ENCODE peak calls at places on chromosomes 3 and 15, in seven cellular contexts. D is stimulated activated naive CD4-positive, alpha-beta T cell; C is germinal center; J is activated CD4-positive, alpha-beta T cell treated with anti-CD3 and anti-CD28 coated beads, Interleukin-2, amount 50 U/mL, for 24 hours; T is anterior cingulate cortex; L is epithelial cell of esophagus; M is Right ventricle myocardium superior. N is an unnamed sample.

GRCh38 chr3:111901617-111902016 is 42.6 kb downstream of the PHLDB2 start:
- DNase-seq in C (no peak), T (no peak), L (no peak), D (no peak), M (no peak), J (no peak), N (no peak)

GRCh38 chr3:141561426-141562034 is 74.7 kb downstream of the RASA2 start:
- DNase-seq in L (peak; percentile 73), D (peak; percentile 27), J (peak; percentile 35), T (no peak), C (peak; percentile 31), M (no peak), N (peak; percentile 89)

GRCh38 chr15:48966595-48967301 is 3.0 kb upstream of the SHC4 start:
- DNase-seq in D (no peak), C (no peak), L (peak; percentile 75), J (no peak), T (no peak), M (no peak), N (no peak)

GRCh38 chr15:65085990-65086679 is 9.6 kb downstream of the KBTBD13 start:
- DNase-seq in D (no peak), J (no peak), L (peak; percentile 52), C (no peak), T (no peak), M (no peak), N (peak; percentile 64)

GRCh38 chr3:172846706-172847105 is 96.2 kb downstream of the ECT2 start:
- DNase-seq in T (no peak), L (peak; percentile 76), D (no peak), C (no peak), J (no peak), M (no peak), N (no peak)

GRCh38 chr15:73962409-73962808 is 29.7 kb downstream of the STOML1 start:
- DNase-seq in L (no peak), J (no peak), T (no peak), C (no peak), D (no peak), M (no peak), N (no peak)

GRCh38 chr3:128933922-128934253 is 54.5 kb downstream of the ACAD9 start:
- DNase-seq in C (no peak), T (no peak), J (no peak), M (no peak), D (no peak), L (no peak), N (no peak)

GRCh38 chr15:81016253-81017068 is 15.7 kb downstream of the TLNRD1 start:
- DNase-seq in T (no peak), D (no peak), M (no peak), C (no peak), L (no peak), J (no peak), N (no peak)

GRCh38 chr15:57522148-57522547 is 69.6 kb upstream of the MYZAP start:
- DNase-seq in J (no peak), C (no peak), M (no peak), D (no peak), T (no peak), L (no peak), N (no peak)

GRCh38 chr15:67406257-67406861 is 114.6 kb upstream of the C15orf61 start:
- DNase-seq in J (no peak), T (no peak), C (no peak), L (peak; percentile 20), D (no peak), M (no peak), N (peak; percentile 52)

GRCh38 chr3:36729204-36730056 is 34.9 kb downstream of the DCLK3 start:
- DNase-seq in J (no peak), T (no peak), L (peak; percentile 66), M (no peak), C (peak; percentile 23), D (no peak), N (peak; percentile 81)

GRCh38 chr15:85906028-85906427 is 111.3 kb upstream of the KLHL25 start:
- DNase-seq in D (no peak), L (no peak), T (no peak), M (no peak), C (no peak), J (no peak), N (no peak)

GRCh38 chr3:86958534-86958933 is 32.4 kb downstream of the VGLL3 start:
- DNase-seq in J (no peak), L (peak; percentile 52), T (no peak), M (no peak), D (no peak), C (no peak), N (no peak)

GRCh38 chr3:51557993-51558392 is 19.5 kb downstream of the RAD54L2 start:
- DNase-seq in M (no peak), C (no peak), D (no peak), J (no peak), T (no peak), L (no peak), N (no peak)

GRCh38 chr3:16406579-16406978 is 106.9 kb downstream of the RFTN1 start:
- DNase-seq in D (no peak), L (no peak), M (no peak), T (no peak), C (no peak), J (no peak), N (no peak)

GRCh38 chr3:133674290-133674912 is 12.7 kb upstream of the TOPBP1 start:
- DNase-seq in D (no peak), C (no peak), M (no peak), J (no peak), T (no peak), L (no peak), N (no peak)

GRCh38 chr3:122055215-122055614 is at the start of gene CD86:
- DNase-seq in C (peak; percentile 39), J (no peak), L (peak; percentile 6), D (no peak), M (no peak), T (no peak), N (peak; percentile 87)

GRCh38 chr3:79414821-79415220 is 353.0 kb downstream of the ROBO1 start:
- DNase-seq in M (no peak), L (peak; percentile 78), T (no peak), C (no peak), J (no peak), D (no peak), N (no peak)

GRCh38 chr15:59662260-59662659 is 4.9 kb upstream of the GTF2A2 start:
- DNase-seq in J (no peak), L (no peak), T (no peak), D (no peak), C (no peak), M (no peak), N (no peak)

GRCh38 chr15:57354436-57355123 is 21.7 kb upstream of the CGNL1 start:
- DNase-seq in J (no peak), D (no peak), T (no peak), C (no peak), L (no peak), M (no peak), N (no peak)

GRCh38 chr3:195542261-195542660 is 864 bp downstream of the PPP1R2 start:
- DNase-seq in T (no peak), M (no peak), D (no peak), C (peak; percentile 55), L (no peak), J (no peak), N (peak; percentile 82)

GRCh38 chr3:141000027-141000663 is 51.0 kb upstream of the SPSB4 start:
- DNase-seq in D (peak; percentile 37), M (peak; percentile 78), L (peak; percentile 70), T (peak; percentile 34), J (peak; percentile 28), C (peak; percentile 20), N (peak; percentile 85)

GRCh38 chr15:100704281-100705055 is 102.1 kb downstream of the ASB7 start:
- DNase-seq in M (no peak), C (no peak), D (no peak), L (peak; percentile 96), J (no peak), T (no peak), N (no peak)

GRCh38 chr3:139659511-139659910 is 18.3 kb downstream of the NMNAT3 start:
- DNase-seq in T (no peak), D (no peak), J (no peak), M (no peak), L (no peak), C (no peak), N (no peak)

GRCh38 chr3:129836381-129837056 is 57.0 kb downstream of the TMCC1 start:
- DNase-seq in J (no peak), L (no peak), D (no peak), T (no peak), C (no peak), M (no peak), N (no peak)

GRCh38 chr15:67035886-67036285 is 29.5 kb upstream of the SMAD3 start:
- DNase-seq in C (no peak), M (no peak), D (no peak), T (no peak), L (no peak), J (no peak), N (peak; percentile 40)

GRCh38 chr15:68566377-68566954 is 12.3 kb upstream of the CORO2B start:
- DNase-seq in T (no peak), L (no peak), D (no peak), J (no peak), M (no peak), C (no peak), N (no peak)